ENCODE peak calls at places on chromosomes 12 and 14, in ten cellular contexts. One of them, this sample, is unnamed.

GRCh38 chr14:32010561-32011188 is 66.4 kb upstream of the ARHGAP5 start:
- DNase-seq in cerebellar nuclear complex: no peak
- DNase-seq in IMR-90: peak
- DNase-seq in NCI-H345: no peak
- DNase-seq in kidney epithelial cell: peak
- DNase-seq in mesenchymal stem cell: peak
- DNase-seq in Ammon's horn: no peak
- DNase-seq in fibroblast of mammary gland: peak
- DNase-seq in H4: no peak
- DNase-seq in T47D: no peak
- DNase-seq in this sample: peak

GRCh38 chr14:71166434-71166833 is 259.2 kb downstream of the PCNX1 start:
- DNase-seq in cerebellar nuclear complex: no peak
- DNase-seq in H4: peak
- DNase-seq in fibroblast of mammary gland: peak
- DNase-seq in kidney epithelial cell: peak
- DNase-seq in T47D: peak
- DNase-seq in mesenchymal stem cell: no peak
- DNase-seq in Ammon's horn: peak
- DNase-seq in IMR-90: peak
- DNase-seq in NCI-H345: no peak
- DNase-seq in this sample: peak

GRCh38 chr12:107064243-107064642 is 29.1 kb downstream of the CRY1 start:
- DNase-seq in IMR-90: no peak
- DNase-seq in mesenchymal stem cell: no peak
- DNase-seq in Ammon's horn: no peak
- DNase-seq in cerebellar nuclear complex: no peak
- DNase-seq in kidney epithelial cell: no peak
- DNase-seq in H4: no peak
- DNase-seq in T47D: no peak
- DNase-seq in NCI-H345: no peak
- DNase-seq in fibroblast of mammary gland: no peak
- DNase-seq in this sample: no peak

GRCh38 chr12:4148418-4149056 is 125.0 kb upstream of the CCND2 start:
- DNase-seq in IMR-90: no peak
- DNase-seq in H4: no peak
- DNase-seq in kidney epithelial cell: no peak
- DNase-seq in fibroblast of mammary gland: no peak
- DNase-seq in Ammon's horn: peak
- DNase-seq in mesenchymal stem cell: no peak
- DNase-seq in T47D: no peak
- DNase-seq in NCI-H345: no peak
- DNase-seq in cerebellar nuclear complex: no peak
- DNase-seq in this sample: no peak

GRCh38 chr14:32230695-32231280 is 27.7 kb upstream of the RNU6-8 start:
- DNase-seq in T47D: no peak
- DNase-seq in cerebellar nuclear complex: no peak
- DNase-seq in fibroblast of mammary gland: peak
- DNase-seq in NCI-H345: no peak
- DNase-seq in Ammon's horn: no peak
- DNase-seq in IMR-90: peak
- DNase-seq in kidney epithelial cell: peak
- DNase-seq in H4: no peak
- DNase-seq in mesenchymal stem cell: peak
- DNase-seq in this sample: peak

GRCh38 chr12:52871291-52871961 is 22.6 kb upstream of the KRT78 start:
- DNase-seq in NCI-H345: no peak
- DNase-seq in fibroblast of mammary gland: peak
- DNase-seq in T47D: no peak
- DNase-seq in cerebellar nuclear complex: no peak
- DNase-seq in IMR-90: peak
- DNase-seq in Ammon's horn: peak
- DNase-seq in H4: peak
- DNase-seq in mesenchymal stem cell: peak
- DNase-seq in kidney epithelial cell: no peak
- DNase-seq in this sample: peak

GRCh38 chr14:71290301-71290700 is 383.0 kb downstream of the PCNX1 start:
- DNase-seq in fibroblast of mammary gland: no peak
- DNase-seq in kidney epithelial cell: no peak
- DNase-seq in H4: no peak
- DNase-seq in NCI-H345: no peak
- DNase-seq in T47D: no peak
- DNase-seq in mesenchymal stem cell: no peak
- DNase-seq in cerebellar nuclear complex: no peak
- DNase-seq in IMR-90: no peak
- DNase-seq in Ammon's horn: no peak
- DNase-seq in this sample: no peak

GRCh38 chr12:49983892-49984291 is 11.1 kb downstream of the AQP6 start:
- DNase-seq in cerebellar nuclear complex: no peak
- DNase-seq in Ammon's horn: peak
- DNase-seq in fibroblast of mammary gland: peak
- DNase-seq in T47D: no peak
- DNase-seq in kidney epithelial cell: no peak
- DNase-seq in NCI-H345: peak
- DNase-seq in IMR-90: peak
- DNase-seq in mesenchymal stem cell: peak
- DNase-seq in H4: peak
- DNase-seq in this sample: peak